ENCODE peak calls at places on chromosomes 4 and X, in six cellular contexts. T is progenitor cell of endocrine pancreas; I is germinal center; D is GM20000; N is activated CD8-positive, alpha-beta T cell treated with anti-CD3 and anti-CD28 coated beads, Interleukin-2, amount 10 ng/mL, durations not matched to agents 7 days and 5 days; H is glomerular endothelial cell. O is an unnamed sample.
A peak's percentile ranks its signal among the peaks of the same experiment; 100 is the strongest.

GRCh38 chr4:126799471-126799870 is 833.3 kb upstream of the INTU start:
- DNase-seq in T (no peak), I (no peak), D (no peak), N (no peak), H (no peak), O (no peak)

GRCh38 chr4:151561551-151562256 is 152.7 kb downstream of the FHIP1A start:
- DNase-seq in I (no peak), D (no peak), N (no peak), H (no peak), T (no peak), O (no peak)

GRCh38 chr4:70895405-70895804 is 6.8 kb upstream of the MOB1B start:
- DNase-seq in D (no peak), I (no peak), T (no peak), N (no peak), H (no peak), O (no peak)

GRCh38 chr4:110663738-110664444 is 41.0 kb upstream of the PITX2 start:
- DNase-seq in T (no peak), N (no peak), D (no peak), H (no peak), I (no peak), O (no peak)

GRCh38 chrX:120281761-120282160 is 29.5 kb downstream of the TMEM255A start:
- DNase-seq in H (no peak), I (no peak), T (no peak), N (no peak), D (no peak), O (no peak)

GRCh38 chr4:71004281-71004851 is 10.9 kb downstream of the DCK start:
- DNase-seq in I (no peak), H (no peak), N (peak; percentile 71), D (no peak), T (no peak), O (no peak)

GRCh38 chrX:139554991-139555675 is 24.6 kb downstream of the F9 start:
- DNase-seq in N (no peak), D (no peak), H (no peak), T (no peak), I (no peak), O (no peak)

GRCh38 chr4:180057198-180057821 is 2185.9 kb upstream of the TENM3 start:
- DNase-seq in D (peak; percentile 10), I (no peak), H (no peak), T (peak; percentile 13), N (no peak), O (no peak)

GRCh38 chr4:40335508-40335860 is 351 bp downstream of the CHRNA9 start:
- DNase-seq in T (no peak), N (no peak), D (no peak), H (no peak), I (no peak), O (peak; percentile 47)

GRCh38 chr4:134628074-134628473 is 426.5 kb upstream of the PABPC4L start:
- DNase-seq in T (no peak), N (no peak), D (no peak), H (no peak), I (no peak), O (no peak)

GRCh38 chrX:30607155-30607554 is 29.6 kb upstream of the TASL start:
- DNase-seq in H (no peak), T (no peak), D (no peak), I (no peak), N (no peak), O (no peak)

GRCh38 chrX:13571136-13571535 is 1.7 kb downstream of the EGFL6 start:
- DNase-seq in I (no peak), H (no peak), D (no peak), N (no peak), T (no peak), O (no peak)

GRCh38 chr4:152273343-152273742 is 262.5 kb downstream of the FBXW7 start:
- DNase-seq in T (no peak), N (no peak), D (no peak), I (no peak), H (no peak), O (no peak)

O was measured in D721Med.